ENCODE peak calls at places on chromosomes 5 and 9, in six cellular contexts. One of them, this sample, is unnamed.

GRCh38 chr5:51225671-51226419 is 157.4 kb upstream of the ISL1 start:
- DNase-seq in cardiac muscle cell: peak; percentile 48
- DNase-seq in HEK293T: no peak
- DNase-seq in GM23248: peak; percentile 6
- DNase-seq in HT-29: peak; percentile 80
- DNase-seq in nucleus accumbens: no peak
- DNase-seq in this sample: no peak

GRCh38 chr9:71218774-71219173 is 97.4 kb upstream of the TRPM3 start:
- DNase-seq in nucleus accumbens: no peak
- DNase-seq in HT-29: no peak
- DNase-seq in cardiac muscle cell: no peak
- DNase-seq in GM23248: no peak
- DNase-seq in HEK293T: no peak
- DNase-seq in this sample: no peak

GRCh38 chr5:166377756-166378155 is 1913.7 kb upstream of the WWC1 start:
- DNase-seq in GM23248: no peak
- DNase-seq in HT-29: no peak
- DNase-seq in cardiac muscle cell: no peak
- DNase-seq in HEK293T: no peak
- DNase-seq in nucleus accumbens: no peak
- DNase-seq in this sample: no peak

GRCh38 chr5:21810737-21811316 is 1042.3 kb downstream of the CDH12 start:
- DNase-seq in HEK293T: peak; percentile 10
- DNase-seq in HT-29: peak; percentile 45
- DNase-seq in cardiac muscle cell: peak; percentile 48
- DNase-seq in nucleus accumbens: no peak
- DNase-seq in GM23248: peak; percentile 52
- DNase-seq in this sample: no peak

GRCh38 chr9:121838757-121839669 is 187.6 kb downstream of the DAB2IP start:
- DNase-seq in HT-29: no peak
- DNase-seq in cardiac muscle cell: no peak
- DNase-seq in nucleus accumbens: no peak
- DNase-seq in GM23248: no peak
- DNase-seq in HEK293T: no peak
- DNase-seq in this sample: no peak

GRCh38 chr5:172002310-172002709 is 4.1 kb downstream of the FBXW11 start:
- DNase-seq in nucleus accumbens: no peak
- DNase-seq in GM23248: peak; percentile 60
- DNase-seq in HEK293T: peak; percentile 49
- DNase-seq in HT-29: peak; percentile 42
- DNase-seq in cardiac muscle cell: peak; percentile 41
- DNase-seq in this sample: no peak

GRCh38 chr5:74630387-74631087 is 10.0 kb downstream of the ENC1 start:
- DNase-seq in GM23248: peak; percentile 92
- DNase-seq in cardiac muscle cell: no peak
- DNase-seq in HT-29: no peak
- DNase-seq in nucleus accumbens: no peak
- DNase-seq in HEK293T: no peak
- DNase-seq in this sample: no peak

GRCh38 chr5:6439588-6440550 is 8.8 kb upstream of the UBE2QL1 start:
- DNase-seq in cardiac muscle cell: no peak
- DNase-seq in HEK293T: no peak
- DNase-seq in GM23248: peak; percentile 7
- DNase-seq in nucleus accumbens: no peak
- DNase-seq in HT-29: no peak
- DNase-seq in this sample: no peak

This sample was measured in activated gamma-delta T cell treated with anti-CD3 and anti-CD28 coated beads, Interleukin-2, amount 50 U/mL, for 16 hours.